ENCODE peak calls at places on chromosomes 3 and 15, in seven cellular contexts. F is Ammon's horn, M is activated T-helper 1 cell treated with Interleukin-2 at 50 U/mL for 16 hours, Y is OCI-LY7, N is cardiac fibroblast, Z is lower lobe of right lung, H is T47D. O is an unnamed sample.

GRCh38 chr15:98730860-98731711 is 82.7 kb downstream of the IGF1R start:
- DNase-seq in F (no peak), M (no peak), Y (no peak), N (no peak), Z (no peak), H (no peak), O (no peak)

GRCh38 chr3:114841515-114841914 is 305.6 kb downstream of the ZBTB20 start:
- DNase-seq in F (no peak), M (no peak), Y (no peak), N (no peak), Z (no peak), H (no peak), O (no peak)

GRCh38 chr15:59178151-59178705 is 28.4 kb upstream of the LDHAL6B start:
- DNase-seq in F (no peak), M (no peak), Y (no peak), N (no peak), Z (no peak), H (no peak), O (no peak)

GRCh38 chr3:134446800-134447199 is 39.0 kb downstream of the ANAPC13 start:
- DNase-seq in F (no peak), M (no peak), Y (no peak), N (peak; percentile 66), Z (no peak), H (no peak), O (peak; percentile 59)

GRCh38 chr3:59310736-59311135 is 260.9 kb upstream of the CFAP20DC start:
- DNase-seq in F (no peak), M (no peak), Y (no peak), N (no peak), Z (no peak), H (no peak), O (no peak)

GRCh38 chr3:31481697-31482096 is 51.0 kb upstream of the STT3B start:
- DNase-seq in F (no peak), M (no peak), Y (no peak), N (no peak), Z (no peak), H (peak; percentile 10), O (no peak)

GRCh38 chr15:70375006-70375409 is 277.3 kb upstream of the TLE3 start:
- DNase-seq in F (no peak), M (no peak), Y (no peak), N (peak; percentile 53), Z (no peak), H (peak; percentile 37), O (no peak)

GRCh38 chr15:80034633-80035032 is 24.8 kb upstream of the ZFAND6 start:
- DNase-seq in F (no peak), M (no peak), Y (no peak), N (no peak), Z (no peak), H (no peak), O (no peak)

GRCh38 chr15:83299462-83299861 is 15.0 kb upstream of the BNC1 start:
- DNase-seq in F (no peak), M (no peak), Y (no peak), N (no peak), Z (no peak), H (no peak), O (no peak)

GRCh38 chr15:90530250-90531051 is 728 bp downstream of the CRTC3 start:
- DNase-seq in F (peak; percentile 28), M (peak; percentile 39), Y (peak; percentile 39), N (peak; percentile 34), Z (peak; percentile 72), H (peak; percentile 85), O (peak; percentile 26)

GRCh38 chr15:85761635-85762034 is 33.1 kb downstream of the KLHL25 start:
- DNase-seq in F (no peak), M (no peak), Y (no peak), N (peak; percentile 67), Z (peak; percentile 34), H (no peak), O (no peak)

GRCh38 chr3:10357592-10358308 is 36.8 kb upstream of the SEC13 start:
- DNase-seq in F (no peak), M (no peak), Y (peak; percentile 80), N (peak; percentile 93), Z (peak; percentile 41), H (no peak), O (peak; percentile 66)

GRCh38 chr15:31206386-31207174 is 105.1 kb upstream of the TRPM1 start:
- DNase-seq in F (no peak), M (no peak), Y (no peak), N (peak; percentile 34), Z (no peak), H (no peak), O (no peak)

GRCh38 chr3:51471775-51472652 is 27.8 kb downstream of the DCAF1 start:
- DNase-seq in F (no peak), M (no peak), Y (no peak), N (no peak), Z (no peak), H (no peak), O (no peak)

GRCh38 chr15:67091073-67091965 is 25.9 kb downstream of the SMAD3 start:
- DNase-seq in F (no peak), M (peak; percentile 58), Y (no peak), N (peak; percentile 93), Z (peak; percentile 69), H (no peak), O (no peak)

GRCh38 chr3:141895731-141896130 is 19.3 kb downstream of the ATP1B3 start:
- DNase-seq in F (no peak), M (no peak), Y (no peak), N (no peak), Z (no peak), H (no peak), O (no peak)

GRCh38 chr3:122680381-122681293 is at the start of gene PARP14:
- DNase-seq in F (peak; percentile 59), M (peak; percentile 32), Y (peak; percentile 65), N (peak; percentile 78), Z (peak; percentile 81), H (peak; percentile 37), O (peak; percentile 49)

GRCh38 chr3:81425198-81425868 is 336.1 kb downstream of the GBE1 start:
- DNase-seq in F (no peak), M (no peak), Y (no peak), N (peak; percentile 32), Z (no peak), H (no peak), O (no peak)

GRCh38 chr3:21140785-21141184 is 610.2 kb downstream of the ZNF385D start:
- DNase-seq in F (no peak), M (no peak), Y (no peak), N (no peak), Z (no peak), H (no peak), O (no peak)

GRCh38 chr3:27535809-27536392 is 51.7 kb upstream of the SLC4A7 start:
- DNase-seq in F (no peak), M (no peak), Y (no peak), N (no peak), Z (no peak), H (no peak), O (no peak)

GRCh38 chr3:4606915-4607314 is 113.8 kb downstream of the ITPR1 start:
- DNase-seq in F (no peak), M (no peak), Y (no peak), N (peak; percentile 27), Z (no peak), H (no peak), O (no peak)

GRCh38 chr3:141380279-141380678 is 12.0 kb downstream of the ZBTB38 start:
- DNase-seq in F (no peak), M (no peak), Y (no peak), N (no peak), Z (no peak), H (no peak), O (no peak)

GRCh38 chr3:141537866-141538265 is 51.0 kb downstream of the RASA2 start:
- DNase-seq in F (no peak), M (no peak), Y (no peak), N (peak; percentile 70), Z (no peak), H (no peak), O (no peak)

GRCh38 chr3:54511766-54512365 is 389.5 kb downstream of the CACNA2D3 start:
- DNase-seq in F (no peak), M (no peak), Y (no peak), N (no peak), Z (no peak), H (no peak), O (no peak)

GRCh38 chr3:148453764-148454163 is 243.9 kb upstream of the AGTR1 start:
- DNase-seq in F (no peak), M (no peak), Y (no peak), N (no peak), Z (no peak), H (no peak), O (no peak)

GRCh38 chr3:189355481-189356201 is 183.9 kb downstream of the TPRG1 start:
- DNase-seq in F (no peak), M (peak; percentile 9), Y (no peak), N (peak; percentile 80), Z (no peak), H (no peak), O (no peak)

GRCh38 chr3:184635126-184635525 is 73.5 kb downstream of the EPHB3 start:
- DNase-seq in F (no peak), M (no peak), Y (no peak), N (no peak), Z (peak; percentile 69), H (no peak), O (no peak)

GRCh38 chr3:160134964-160135363 is 90.3 kb upstream of the C3orf80 start:
- DNase-seq in F (peak; percentile 32), M (no peak), Y (no peak), N (peak; percentile 84), Z (no peak), H (no peak), O (peak; percentile 68)

GRCh38 chr15:91651251-91651650 is 202.3 kb upstream of the SLCO3A1 start:
- DNase-seq in F (no peak), M (no peak), Y (no peak), N (no peak), Z (no peak), H (no peak), O (no peak)

GRCh38 chr3:31999902-32000439 is 18.4 kb downstream of the ZNF860 start:
- DNase-seq in F (no peak), M (no peak), Y (peak; percentile 51), N (no peak), Z (no peak), H (no peak), O (no peak)

GRCh38 chr3:111582114-111582461 is 13.1 kb downstream of the ZBED2 start:
- DNase-seq in F (no peak), M (no peak), Y (no peak), N (peak; percentile 54), Z (no peak), H (peak; percentile 69), O (no peak)

GRCh38 chr15:56019060-56019793 is 25.8 kb upstream of the NEDD4 start:
- DNase-seq in F (no peak), M (no peak), Y (no peak), N (no peak), Z (no peak), H (no peak), O (no peak)

GRCh38 chr15:80695911-80696651 is 971 bp downstream of the ABHD17C start:
- DNase-seq in F (no peak), M (no peak), Y (peak; percentile 1), N (peak; percentile 30), Z (peak; percentile 64), H (peak; percentile 76), O (peak; percentile 54)

GRCh38 chr15:40062816-40063562 is 24.0 kb upstream of the SRP14 start:
- DNase-seq in F (no peak), M (no peak), Y (no peak), N (no peak), Z (no peak), H (no peak), O (no peak)

GRCh38 chr3:73674280-73674679 is 49.5 kb upstream of the PDZRN3 start:
- DNase-seq in F (no peak), M (no peak), Y (no peak), N (peak; percentile 30), Z (no peak), H (no peak), O (no peak)

GRCh38 chr3:11452988-11453847 is 181.0 kb downstream of the ATG7 start:
- DNase-seq in F (peak; percentile 67), M (no peak), Y (no peak), N (peak; percentile 74), Z (no peak), H (no peak), O (peak; percentile 18)

O was measured in Kasumi-1.